ENCODE peak calls at places on chromosomes 11 and 22, in five cellular contexts. One of them, this sample, is unnamed.

GRCh38 chr11:10666976-10667892 is 26.3 kb downstream of the IRAG1 start:
- DNase-seq in activated naive CD4-positive, alpha-beta T cell treated with anti-CD3 and anti-CD28 coated beads, Interleukin-2, amount 10 ng/mL, durations not matched to agents 7 days and 5 days: no peak
- DNase-seq in NCI-H748 treated with DMSO at 0.1 percent for 48 hours: no peak
- DNase-seq in T-cell: no peak
- DNase-seq in Daoy: peak; percentile 45
- DNase-seq in this sample: no peak

GRCh38 chr22:31969789-31970489 is 25.6 kb downstream of the YWHAH start:
- DNase-seq in Daoy: peak; percentile 76
- DNase-seq in NCI-H748 treated with DMSO at 0.1 percent for 48 hours: peak; percentile 52
- DNase-seq in T-cell: peak; percentile 56
- DNase-seq in activated naive CD4-positive, alpha-beta T cell treated with anti-CD3 and anti-CD28 coated beads, Interleukin-2, amount 10 ng/mL, durations not matched to agents 7 days and 5 days: peak; percentile 73
- DNase-seq in this sample: peak; percentile 62

GRCh38 chr11:93861808-93862207 is 11.4 kb upstream of the VSTM5 start:
- DNase-seq in NCI-H748 treated with DMSO at 0.1 percent for 48 hours: no peak
- DNase-seq in Daoy: no peak
- DNase-seq in T-cell: no peak
- DNase-seq in activated naive CD4-positive, alpha-beta T cell treated with anti-CD3 and anti-CD28 coated beads, Interleukin-2, amount 10 ng/mL, durations not matched to agents 7 days and 5 days: no peak
- DNase-seq in this sample: no peak

GRCh38 chr11:62501432-62501891 is 45.1 kb downstream of the AHNAK start:
- DNase-seq in activated naive CD4-positive, alpha-beta T cell treated with anti-CD3 and anti-CD28 coated beads, Interleukin-2, amount 10 ng/mL, durations not matched to agents 7 days and 5 days: no peak
- DNase-seq in Daoy: no peak
- DNase-seq in NCI-H748 treated with DMSO at 0.1 percent for 48 hours: no peak
- DNase-seq in T-cell: no peak
- DNase-seq in this sample: no peak

GRCh38 chr22:50105529-50106100 is 15.8 kb downstream of the MOV10L1 start:
- DNase-seq in T-cell: no peak
- DNase-seq in Daoy: no peak
- DNase-seq in activated naive CD4-positive, alpha-beta T cell treated with anti-CD3 and anti-CD28 coated beads, Interleukin-2, amount 10 ng/mL, durations not matched to agents 7 days and 5 days: peak; percentile 56
- DNase-seq in NCI-H748 treated with DMSO at 0.1 percent for 48 hours: no peak
- DNase-seq in this sample: no peak

GRCh38 chr11:130157840-130158239 is 1.7 kb upstream of the ST14 start:
- DNase-seq in T-cell: no peak
- DNase-seq in activated naive CD4-positive, alpha-beta T cell treated with anti-CD3 and anti-CD28 coated beads, Interleukin-2, amount 10 ng/mL, durations not matched to agents 7 days and 5 days: no peak
- DNase-seq in Daoy: peak; percentile 40
- DNase-seq in NCI-H748 treated with DMSO at 0.1 percent for 48 hours: no peak
- DNase-seq in this sample: no peak

GRCh38 chr11:123246749-123247497 is 51.9 kb upstream of the CLMP start:
- DNase-seq in T-cell: peak; percentile 72
- DNase-seq in Daoy: peak; percentile 80
- DNase-seq in activated naive CD4-positive, alpha-beta T cell treated with anti-CD3 and anti-CD28 coated beads, Interleukin-2, amount 10 ng/mL, durations not matched to agents 7 days and 5 days: peak; percentile 89
- DNase-seq in NCI-H748 treated with DMSO at 0.1 percent for 48 hours: peak; percentile 11
- DNase-seq in this sample: peak; percentile 71

GRCh38 chr11:127843483-127844396 is 743.6 kb downstream of the ETS1 start:
- DNase-seq in T-cell: peak; percentile 13
- DNase-seq in NCI-H748 treated with DMSO at 0.1 percent for 48 hours: peak; percentile 48
- DNase-seq in activated naive CD4-positive, alpha-beta T cell treated with anti-CD3 and anti-CD28 coated beads, Interleukin-2, amount 10 ng/mL, durations not matched to agents 7 days and 5 days: peak; percentile 71
- DNase-seq in Daoy: peak; percentile 72
- DNase-seq in this sample: peak; percentile 50

GRCh38 chr22:24400726-24401596 is 26.4 kb upstream of the ADORA2A start:
- DNase-seq in activated naive CD4-positive, alpha-beta T cell treated with anti-CD3 and anti-CD28 coated beads, Interleukin-2, amount 10 ng/mL, durations not matched to agents 7 days and 5 days: no peak
- DNase-seq in T-cell: no peak
- DNase-seq in Daoy: no peak
- DNase-seq in NCI-H748 treated with DMSO at 0.1 percent for 48 hours: no peak
- DNase-seq in this sample: peak; percentile 29

GRCh38 chr22:45563362-45564040 is 60.8 kb downstream of the FBLN1 start:
- DNase-seq in NCI-H748 treated with DMSO at 0.1 percent for 48 hours: no peak
- DNase-seq in T-cell: no peak
- DNase-seq in activated naive CD4-positive, alpha-beta T cell treated with anti-CD3 and anti-CD28 coated beads, Interleukin-2, amount 10 ng/mL, durations not matched to agents 7 days and 5 days: no peak
- DNase-seq in Daoy: no peak
- DNase-seq in this sample: no peak

GRCh38 chr11:27678242-27678641 is 22.0 kb downstream of the BDNF start:
- DNase-seq in T-cell: no peak
- DNase-seq in NCI-H748 treated with DMSO at 0.1 percent for 48 hours: no peak
- DNase-seq in activated naive CD4-positive, alpha-beta T cell treated with anti-CD3 and anti-CD28 coated beads, Interleukin-2, amount 10 ng/mL, durations not matched to agents 7 days and 5 days: no peak
- DNase-seq in Daoy: no peak
- DNase-seq in this sample: no peak

GRCh38 chr11:36452231-36452630 is 57.8 kb downstream of the TRAF6 start:
- DNase-seq in activated naive CD4-positive, alpha-beta T cell treated with anti-CD3 and anti-CD28 coated beads, Interleukin-2, amount 10 ng/mL, durations not matched to agents 7 days and 5 days: peak; percentile 48
- DNase-seq in NCI-H748 treated with DMSO at 0.1 percent for 48 hours: no peak
- DNase-seq in Daoy: peak; percentile 81
- DNase-seq in T-cell: peak; percentile 4
- DNase-seq in this sample: peak; percentile 59

GRCh38 chr11:94910281-94910680 is 63.1 kb downstream of the CWC15 start:
- DNase-seq in T-cell: no peak
- DNase-seq in NCI-H748 treated with DMSO at 0.1 percent for 48 hours: no peak
- DNase-seq in activated naive CD4-positive, alpha-beta T cell treated with anti-CD3 and anti-CD28 coated beads, Interleukin-2, amount 10 ng/mL, durations not matched to agents 7 days and 5 days: no peak
- DNase-seq in Daoy: no peak
- DNase-seq in this sample: no peak

GRCh38 chr11:17473071-17473744 is 3.4 kb downstream of the ABCC8 start:
- DNase-seq in activated naive CD4-positive, alpha-beta T cell treated with anti-CD3 and anti-CD28 coated beads, Interleukin-2, amount 10 ng/mL, durations not matched to agents 7 days and 5 days: no peak
- DNase-seq in Daoy: peak; percentile 43
- DNase-seq in NCI-H748 treated with DMSO at 0.1 percent for 48 hours: no peak
- DNase-seq in T-cell: no peak
- DNase-seq in this sample: peak; percentile 68

GRCh38 chr22:46464701-46465347 is 72.6 kb downstream of the CELSR1 start:
- DNase-seq in T-cell: no peak
- DNase-seq in activated naive CD4-positive, alpha-beta T cell treated with anti-CD3 and anti-CD28 coated beads, Interleukin-2, amount 10 ng/mL, durations not matched to agents 7 days and 5 days: no peak
- DNase-seq in Daoy: no peak
- DNase-seq in NCI-H748 treated with DMSO at 0.1 percent for 48 hours: no peak
- DNase-seq in this sample: no peak

GRCh38 chr11:369336-370018 is at the start of gene B4GALNT4:
- DNase-seq in T-cell: peak; percentile 18
- DNase-seq in activated naive CD4-positive, alpha-beta T cell treated with anti-CD3 and anti-CD28 coated beads, Interleukin-2, amount 10 ng/mL, durations not matched to agents 7 days and 5 days: peak; percentile 54
- DNase-seq in Daoy: peak; percentile 42
- DNase-seq in NCI-H748 treated with DMSO at 0.1 percent for 48 hours: no peak
- DNase-seq in this sample: no peak

GRCh38 chr22:46136539-46137217 is 13.6 kb upstream of the PPARA start:
- DNase-seq in Daoy: no peak
- DNase-seq in T-cell: no peak
- DNase-seq in activated naive CD4-positive, alpha-beta T cell treated with anti-CD3 and anti-CD28 coated beads, Interleukin-2, amount 10 ng/mL, durations not matched to agents 7 days and 5 days: no peak
- DNase-seq in NCI-H748 treated with DMSO at 0.1 percent for 48 hours: no peak
- DNase-seq in this sample: no peak

GRCh38 chr11:122784325-122785155 is 53.8 kb upstream of the CRTAM start:
- DNase-seq in NCI-H748 treated with DMSO at 0.1 percent for 48 hours: no peak
- DNase-seq in T-cell: no peak
- DNase-seq in Daoy: peak; percentile 76
- DNase-seq in activated naive CD4-positive, alpha-beta T cell treated with anti-CD3 and anti-CD28 coated beads, Interleukin-2, amount 10 ng/mL, durations not matched to agents 7 days and 5 days: no peak
- DNase-seq in this sample: peak; percentile 87

GRCh38 chr11:43738600-43739409 is 58.3 kb downstream of the HSD17B12 start:
- DNase-seq in NCI-H748 treated with DMSO at 0.1 percent for 48 hours: no peak
- DNase-seq in activated naive CD4-positive, alpha-beta T cell treated with anti-CD3 and anti-CD28 coated beads, Interleukin-2, amount 10 ng/mL, durations not matched to agents 7 days and 5 days: no peak
- DNase-seq in Daoy: peak; percentile 60
- DNase-seq in T-cell: no peak
- DNase-seq in this sample: peak; percentile 25

GRCh38 chr11:70176940-70177689 is 26.0 kb upstream of the FADD start:
- DNase-seq in NCI-H748 treated with DMSO at 0.1 percent for 48 hours: no peak
- DNase-seq in Daoy: peak; percentile 57
- DNase-seq in T-cell: peak; percentile 13
- DNase-seq in activated naive CD4-positive, alpha-beta T cell treated with anti-CD3 and anti-CD28 coated beads, Interleukin-2, amount 10 ng/mL, durations not matched to agents 7 days and 5 days: peak; percentile 70
- DNase-seq in this sample: no peak

GRCh38 chr11:19962795-19963163 is 197.5 kb downstream of the DBX1 start:
- DNase-seq in Daoy: no peak
- DNase-seq in T-cell: no peak
- DNase-seq in activated naive CD4-positive, alpha-beta T cell treated with anti-CD3 and anti-CD28 coated beads, Interleukin-2, amount 10 ng/mL, durations not matched to agents 7 days and 5 days: no peak
- DNase-seq in NCI-H748 treated with DMSO at 0.1 percent for 48 hours: no peak
- DNase-seq in this sample: no peak

GRCh38 chr22:23393721-23394320 is 186.3 kb downstream of the IGLL1 start:
- DNase-seq in T-cell: no peak
- DNase-seq in activated naive CD4-positive, alpha-beta T cell treated with anti-CD3 and anti-CD28 coated beads, Interleukin-2, amount 10 ng/mL, durations not matched to agents 7 days and 5 days: peak; percentile 17
- DNase-seq in Daoy: no peak
- DNase-seq in NCI-H748 treated with DMSO at 0.1 percent for 48 hours: no peak
- DNase-seq in this sample: no peak

GRCh38 chr11:120115272-120116000 is 22.5 kb downstream of the TRIM29 start:
- DNase-seq in Daoy: no peak
- DNase-seq in activated naive CD4-positive, alpha-beta T cell treated with anti-CD3 and anti-CD28 coated beads, Interleukin-2, amount 10 ng/mL, durations not matched to agents 7 days and 5 days: no peak
- DNase-seq in T-cell: no peak
- DNase-seq in NCI-H748 treated with DMSO at 0.1 percent for 48 hours: no peak
- DNase-seq in this sample: no peak

GRCh38 chr11:36149538-36150242 is 139.5 kb downstream of the COMMD9 start:
- DNase-seq in NCI-H748 treated with DMSO at 0.1 percent for 48 hours: peak; percentile 17
- DNase-seq in Daoy: peak; percentile 98
- DNase-seq in activated naive CD4-positive, alpha-beta T cell treated with anti-CD3 and anti-CD28 coated beads, Interleukin-2, amount 10 ng/mL, durations not matched to agents 7 days and 5 days: peak; percentile 21
- DNase-seq in T-cell: no peak
- DNase-seq in this sample: peak; percentile 100

GRCh38 chr11:95487391-95487790 is 256.4 kb upstream of the SESN3 start:
- DNase-seq in Daoy: no peak
- DNase-seq in activated naive CD4-positive, alpha-beta T cell treated with anti-CD3 and anti-CD28 coated beads, Interleukin-2, amount 10 ng/mL, durations not matched to agents 7 days and 5 days: no peak
- DNase-seq in T-cell: no peak
- DNase-seq in NCI-H748 treated with DMSO at 0.1 percent for 48 hours: no peak
- DNase-seq in this sample: no peak

GRCh38 chr22:34588893-34589545 is 476.9 kb upstream of the ISX start:
- DNase-seq in NCI-H748 treated with DMSO at 0.1 percent for 48 hours: no peak
- DNase-seq in activated naive CD4-positive, alpha-beta T cell treated with anti-CD3 and anti-CD28 coated beads, Interleukin-2, amount 10 ng/mL, durations not matched to agents 7 days and 5 days: no peak
- DNase-seq in T-cell: no peak
- DNase-seq in Daoy: no peak
- DNase-seq in this sample: no peak

GRCh38 chr11:3122775-3123201 is 42.3 kb downstream of the OSBPL5 start:
- DNase-seq in T-cell: no peak
- DNase-seq in Daoy: no peak
- DNase-seq in activated naive CD4-positive, alpha-beta T cell treated with anti-CD3 and anti-CD28 coated beads, Interleukin-2, amount 10 ng/mL, durations not matched to agents 7 days and 5 days: peak; percentile 15
- DNase-seq in NCI-H748 treated with DMSO at 0.1 percent for 48 hours: no peak
- DNase-seq in this sample: no peak

GRCh38 chr11:63802637-63803414 is 10.4 kb upstream of the SPINDOC start:
- DNase-seq in T-cell: no peak
- DNase-seq in NCI-H748 treated with DMSO at 0.1 percent for 48 hours: no peak
- DNase-seq in Daoy: peak; percentile 68
- DNase-seq in activated naive CD4-positive, alpha-beta T cell treated with anti-CD3 and anti-CD28 coated beads, Interleukin-2, amount 10 ng/mL, durations not matched to agents 7 days and 5 days: no peak
- DNase-seq in this sample: peak; percentile 72

GRCh38 chr22:27784099-27784446 is 17.5 kb downstream of the MN1 start:
- DNase-seq in activated naive CD4-positive, alpha-beta T cell treated with anti-CD3 and anti-CD28 coated beads, Interleukin-2, amount 10 ng/mL, durations not matched to agents 7 days and 5 days: no peak
- DNase-seq in Daoy: no peak
- DNase-seq in T-cell: no peak
- DNase-seq in NCI-H748 treated with DMSO at 0.1 percent for 48 hours: no peak
- DNase-seq in this sample: no peak

GRCh38 chr11:123145220-123145619 is 49.8 kb downstream of the CLMP start:
- DNase-seq in Daoy: peak; percentile 73
- DNase-seq in activated naive CD4-positive, alpha-beta T cell treated with anti-CD3 and anti-CD28 coated beads, Interleukin-2, amount 10 ng/mL, durations not matched to agents 7 days and 5 days: no peak
- DNase-seq in T-cell: no peak
- DNase-seq in NCI-H748 treated with DMSO at 0.1 percent for 48 hours: no peak
- DNase-seq in this sample: peak; percentile 82

GRCh38 chr11:115552151-115552550 is 47.9 kb upstream of the CADM1 start:
- DNase-seq in NCI-H748 treated with DMSO at 0.1 percent for 48 hours: no peak
- DNase-seq in activated naive CD4-positive, alpha-beta T cell treated with anti-CD3 and anti-CD28 coated beads, Interleukin-2, amount 10 ng/mL, durations not matched to agents 7 days and 5 days: no peak
- DNase-seq in T-cell: no peak
- DNase-seq in Daoy: peak; percentile 16
- DNase-seq in this sample: no peak